ENCODE peak calls at places on chromosomes 3 and 15, in eight cellular contexts. One of them, this sample, is unnamed.

GRCh38 chr15:36495464-36495863 is 84.0 kb upstream of the CDIN1 start:
- DNase-seq in AG08396: no peak
- DNase-seq in activated T-cell treated with anti-CD3 and anti-CD28 coated beads for 1 hour: no peak
- DNase-seq in H9: no peak
- DNase-seq in colonic mucosa: no peak
- DNase-seq in hypothalamus: no peak
- DNase-seq in cerebellar cortex: no peak
- DNase-seq in stimulated activated CD8-positive, alpha-beta memory T cell treated with anti-CD3 and anti-CD28 coated beads, Interleukin-4, amount 100 ng/mL, for 4 hours: no peak
- DNase-seq in this sample: no peak

GRCh38 chr3:5917932-5918331 is 730.4 kb downstream of the EDEM1 start:
- DNase-seq in AG08396: no peak
- DNase-seq in activated T-cell treated with anti-CD3 and anti-CD28 coated beads for 1 hour: no peak
- DNase-seq in H9: no peak
- DNase-seq in colonic mucosa: no peak
- DNase-seq in hypothalamus: no peak
- DNase-seq in cerebellar cortex: no peak
- DNase-seq in stimulated activated CD8-positive, alpha-beta memory T cell treated with anti-CD3 and anti-CD28 coated beads, Interleukin-4, amount 100 ng/mL, for 4 hours: no peak
- DNase-seq in this sample: no peak

GRCh38 chr3:102394517-102394916 is 40.3 kb upstream of the ZPLD1 start:
- DNase-seq in AG08396: no peak
- DNase-seq in activated T-cell treated with anti-CD3 and anti-CD28 coated beads for 1 hour: no peak
- DNase-seq in H9: no peak
- DNase-seq in colonic mucosa: no peak
- DNase-seq in hypothalamus: no peak
- DNase-seq in cerebellar cortex: no peak
- DNase-seq in stimulated activated CD8-positive, alpha-beta memory T cell treated with anti-CD3 and anti-CD28 coated beads, Interleukin-4, amount 100 ng/mL, for 4 hours: no peak
- DNase-seq in this sample: no peak

GRCh38 chr3:136988651-136989050 is 30.9 kb downstream of the IL20RB start:
- DNase-seq in AG08396: no peak
- DNase-seq in activated T-cell treated with anti-CD3 and anti-CD28 coated beads for 1 hour: no peak
- DNase-seq in H9: no peak
- DNase-seq in colonic mucosa: no peak
- DNase-seq in hypothalamus: no peak
- DNase-seq in cerebellar cortex: no peak
- DNase-seq in stimulated activated CD8-positive, alpha-beta memory T cell treated with anti-CD3 and anti-CD28 coated beads, Interleukin-4, amount 100 ng/mL, for 4 hours: no peak
- DNase-seq in this sample: no peak

GRCh38 chr3:36709826-36710365 is 54.5 kb downstream of the DCLK3 start:
- DNase-seq in AG08396: no peak
- DNase-seq in activated T-cell treated with anti-CD3 and anti-CD28 coated beads for 1 hour: no peak
- DNase-seq in H9: no peak
- DNase-seq in colonic mucosa: no peak
- DNase-seq in hypothalamus: no peak
- DNase-seq in cerebellar cortex: no peak
- DNase-seq in stimulated activated CD8-positive, alpha-beta memory T cell treated with anti-CD3 and anti-CD28 coated beads, Interleukin-4, amount 100 ng/mL, for 4 hours: no peak
- DNase-seq in this sample: no peak

GRCh38 chr3:51378726-51379125 is 6.4 kb upstream of the MANF start:
- DNase-seq in AG08396: no peak
- DNase-seq in activated T-cell treated with anti-CD3 and anti-CD28 coated beads for 1 hour: no peak
- DNase-seq in H9: no peak
- DNase-seq in colonic mucosa: no peak
- DNase-seq in hypothalamus: no peak
- DNase-seq in cerebellar cortex: no peak
- DNase-seq in stimulated activated CD8-positive, alpha-beta memory T cell treated with anti-CD3 and anti-CD28 coated beads, Interleukin-4, amount 100 ng/mL, for 4 hours: no peak
- DNase-seq in this sample: no peak

GRCh38 chr3:171874251-171874679 is 31.1 kb downstream of the TMEM212 start:
- DNase-seq in AG08396: peak
- DNase-seq in activated T-cell treated with anti-CD3 and anti-CD28 coated beads for 1 hour: no peak
- DNase-seq in H9: no peak
- DNase-seq in colonic mucosa: no peak
- DNase-seq in hypothalamus: no peak
- DNase-seq in cerebellar cortex: no peak
- DNase-seq in stimulated activated CD8-positive, alpha-beta memory T cell treated with anti-CD3 and anti-CD28 coated beads, Interleukin-4, amount 100 ng/mL, for 4 hours: no peak
- DNase-seq in this sample: no peak

GRCh38 chr3:52841211-52841980 is 6.6 kb upstream of the MUSTN1 start:
- DNase-seq in AG08396: no peak
- DNase-seq in activated T-cell treated with anti-CD3 and anti-CD28 coated beads for 1 hour: no peak
- DNase-seq in H9: no peak
- DNase-seq in colonic mucosa: no peak
- DNase-seq in hypothalamus: no peak
- DNase-seq in cerebellar cortex: no peak
- DNase-seq in stimulated activated CD8-positive, alpha-beta memory T cell treated with anti-CD3 and anti-CD28 coated beads, Interleukin-4, amount 100 ng/mL, for 4 hours: no peak
- DNase-seq in this sample: no peak

GRCh38 chr3:108662141-108662738 is 72.7 kb downstream of the DZIP3 start:
- DNase-seq in AG08396: peak
- DNase-seq in activated T-cell treated with anti-CD3 and anti-CD28 coated beads for 1 hour: no peak
- DNase-seq in H9: no peak
- DNase-seq in colonic mucosa: peak
- DNase-seq in hypothalamus: peak
- DNase-seq in cerebellar cortex: peak
- DNase-seq in stimulated activated CD8-positive, alpha-beta memory T cell treated with anti-CD3 and anti-CD28 coated beads, Interleukin-4, amount 100 ng/mL, for 4 hours: no peak
- DNase-seq in this sample: no peak

GRCh38 chr3:13022348-13023250 is 50.6 kb downstream of the IQSEC1 start:
- DNase-seq in AG08396: peak
- DNase-seq in activated T-cell treated with anti-CD3 and anti-CD28 coated beads for 1 hour: no peak
- DNase-seq in H9: peak
- DNase-seq in colonic mucosa: peak
- DNase-seq in hypothalamus: peak
- DNase-seq in cerebellar cortex: no peak
- DNase-seq in stimulated activated CD8-positive, alpha-beta memory T cell treated with anti-CD3 and anti-CD28 coated beads, Interleukin-4, amount 100 ng/mL, for 4 hours: no peak
- DNase-seq in this sample: peak

GRCh38 chr3:35944915-35945710 is 305.8 kb downstream of the ARPP21 start:
- DNase-seq in AG08396: no peak
- DNase-seq in activated T-cell treated with anti-CD3 and anti-CD28 coated beads for 1 hour: no peak
- DNase-seq in H9: no peak
- DNase-seq in colonic mucosa: no peak
- DNase-seq in hypothalamus: no peak
- DNase-seq in cerebellar cortex: no peak
- DNase-seq in stimulated activated CD8-positive, alpha-beta memory T cell treated with anti-CD3 and anti-CD28 coated beads, Interleukin-4, amount 100 ng/mL, for 4 hours: no peak
- DNase-seq in this sample: no peak

GRCh38 chr3:196514913-196515621 is at the start of gene SMCO1:
- DNase-seq in AG08396: no peak
- DNase-seq in activated T-cell treated with anti-CD3 and anti-CD28 coated beads for 1 hour: no peak
- DNase-seq in H9: no peak
- DNase-seq in colonic mucosa: no peak
- DNase-seq in hypothalamus: no peak
- DNase-seq in cerebellar cortex: no peak
- DNase-seq in stimulated activated CD8-positive, alpha-beta memory T cell treated with anti-CD3 and anti-CD28 coated beads, Interleukin-4, amount 100 ng/mL, for 4 hours: no peak
- DNase-seq in this sample: no peak

GRCh38 chr3:100992086-100993033 is 861 bp downstream of the ABI3BP start:
- DNase-seq in AG08396: peak
- DNase-seq in activated T-cell treated with anti-CD3 and anti-CD28 coated beads for 1 hour: no peak
- DNase-seq in H9: no peak
- DNase-seq in colonic mucosa: peak
- DNase-seq in hypothalamus: no peak
- DNase-seq in cerebellar cortex: no peak
- DNase-seq in stimulated activated CD8-positive, alpha-beta memory T cell treated with anti-CD3 and anti-CD28 coated beads, Interleukin-4, amount 100 ng/mL, for 4 hours: no peak
- DNase-seq in this sample: no peak

GRCh38 chr3:157166559-157166958 is 6.6 kb upstream of the CCNL1 start:
- DNase-seq in AG08396: no peak
- DNase-seq in activated T-cell treated with anti-CD3 and anti-CD28 coated beads for 1 hour: no peak
- DNase-seq in H9: no peak
- DNase-seq in colonic mucosa: no peak
- DNase-seq in hypothalamus: no peak
- DNase-seq in cerebellar cortex: no peak
- DNase-seq in stimulated activated CD8-positive, alpha-beta memory T cell treated with anti-CD3 and anti-CD28 coated beads, Interleukin-4, amount 100 ng/mL, for 4 hours: no peak
- DNase-seq in this sample: no peak

GRCh38 chr3:37041546-37042195 is 48.4 kb downstream of the MLH1 start:
- DNase-seq in AG08396: no peak
- DNase-seq in activated T-cell treated with anti-CD3 and anti-CD28 coated beads for 1 hour: no peak
- DNase-seq in H9: no peak
- DNase-seq in colonic mucosa: no peak
- DNase-seq in hypothalamus: no peak
- DNase-seq in cerebellar cortex: no peak
- DNase-seq in stimulated activated CD8-positive, alpha-beta memory T cell treated with anti-CD3 and anti-CD28 coated beads, Interleukin-4, amount 100 ng/mL, for 4 hours: no peak
- DNase-seq in this sample: no peak

GRCh38 chr3:44434834-44435510 is 42.5 kb downstream of the ZNF445 start:
- DNase-seq in AG08396: no peak
- DNase-seq in activated T-cell treated with anti-CD3 and anti-CD28 coated beads for 1 hour: no peak
- DNase-seq in H9: no peak
- DNase-seq in colonic mucosa: no peak
- DNase-seq in hypothalamus: no peak
- DNase-seq in cerebellar cortex: no peak
- DNase-seq in stimulated activated CD8-positive, alpha-beta memory T cell treated with anti-CD3 and anti-CD28 coated beads, Interleukin-4, amount 100 ng/mL, for 4 hours: no peak
- DNase-seq in this sample: no peak

GRCh38 chr15:83210619-83211018 is 3.0 kb upstream of the HDGFL3 start:
- DNase-seq in AG08396: peak
- DNase-seq in activated T-cell treated with anti-CD3 and anti-CD28 coated beads for 1 hour: no peak
- DNase-seq in H9: no peak
- DNase-seq in colonic mucosa: no peak
- DNase-seq in hypothalamus: no peak
- DNase-seq in cerebellar cortex: peak
- DNase-seq in stimulated activated CD8-positive, alpha-beta memory T cell treated with anti-CD3 and anti-CD28 coated beads, Interleukin-4, amount 100 ng/mL, for 4 hours: no peak
- DNase-seq in this sample: no peak

GRCh38 chr15:50830477-50831354 is 65.2 kb upstream of the SPPL2A start:
- DNase-seq in AG08396: no peak
- DNase-seq in activated T-cell treated with anti-CD3 and anti-CD28 coated beads for 1 hour: no peak
- DNase-seq in H9: no peak
- DNase-seq in colonic mucosa: no peak
- DNase-seq in hypothalamus: no peak
- DNase-seq in cerebellar cortex: no peak
- DNase-seq in stimulated activated CD8-positive, alpha-beta memory T cell treated with anti-CD3 and anti-CD28 coated beads, Interleukin-4, amount 100 ng/mL, for 4 hours: no peak
- DNase-seq in this sample: no peak

GRCh38 chr3:64022451-64023186 is 675 bp downstream of the PSMD6 start:
- DNase-seq in AG08396: no peak
- DNase-seq in activated T-cell treated with anti-CD3 and anti-CD28 coated beads for 1 hour: no peak
- DNase-seq in H9: no peak
- DNase-seq in colonic mucosa: peak
- DNase-seq in hypothalamus: no peak
- DNase-seq in cerebellar cortex: no peak
- DNase-seq in stimulated activated CD8-positive, alpha-beta memory T cell treated with anti-CD3 and anti-CD28 coated beads, Interleukin-4, amount 100 ng/mL, for 4 hours: no peak
- DNase-seq in this sample: no peak

GRCh38 chr3:36653095-36653494 is 111.3 kb downstream of the DCLK3 start:
- DNase-seq in AG08396: no peak
- DNase-seq in activated T-cell treated with anti-CD3 and anti-CD28 coated beads for 1 hour: no peak
- DNase-seq in H9: no peak
- DNase-seq in colonic mucosa: no peak
- DNase-seq in hypothalamus: no peak
- DNase-seq in cerebellar cortex: no peak
- DNase-seq in stimulated activated CD8-positive, alpha-beta memory T cell treated with anti-CD3 and anti-CD28 coated beads, Interleukin-4, amount 100 ng/mL, for 4 hours: no peak
- DNase-seq in this sample: no peak

GRCh38 chr3:52136513-52136912 is 17.7 kb downstream of the POC1A start:
- DNase-seq in AG08396: no peak
- DNase-seq in activated T-cell treated with anti-CD3 and anti-CD28 coated beads for 1 hour: no peak
- DNase-seq in H9: no peak
- DNase-seq in colonic mucosa: no peak
- DNase-seq in hypothalamus: no peak
- DNase-seq in cerebellar cortex: no peak
- DNase-seq in stimulated activated CD8-positive, alpha-beta memory T cell treated with anti-CD3 and anti-CD28 coated beads, Interleukin-4, amount 100 ng/mL, for 4 hours: no peak
- DNase-seq in this sample: no peak

GRCh38 chr15:50287324-50288116 is 22.0 kb upstream of the HDC start:
- DNase-seq in AG08396: no peak
- DNase-seq in activated T-cell treated with anti-CD3 and anti-CD28 coated beads for 1 hour: no peak
- DNase-seq in H9: no peak
- DNase-seq in colonic mucosa: no peak
- DNase-seq in hypothalamus: no peak
- DNase-seq in cerebellar cortex: no peak
- DNase-seq in stimulated activated CD8-positive, alpha-beta memory T cell treated with anti-CD3 and anti-CD28 coated beads, Interleukin-4, amount 100 ng/mL, for 4 hours: no peak
- DNase-seq in this sample: no peak

GRCh38 chr3:140186421-140186920 is 251.5 kb downstream of the CLSTN2 start:
- DNase-seq in AG08396: no peak
- DNase-seq in activated T-cell treated with anti-CD3 and anti-CD28 coated beads for 1 hour: no peak
- DNase-seq in H9: no peak
- DNase-seq in colonic mucosa: peak
- DNase-seq in hypothalamus: no peak
- DNase-seq in cerebellar cortex: peak
- DNase-seq in stimulated activated CD8-positive, alpha-beta memory T cell treated with anti-CD3 and anti-CD28 coated beads, Interleukin-4, amount 100 ng/mL, for 4 hours: no peak
- DNase-seq in this sample: no peak

GRCh38 chr3:159732172-159733111 is 256.2 kb upstream of the IL12A start:
- DNase-seq in AG08396: peak
- DNase-seq in activated T-cell treated with anti-CD3 and anti-CD28 coated beads for 1 hour: no peak
- DNase-seq in H9: peak
- DNase-seq in colonic mucosa: no peak
- DNase-seq in hypothalamus: no peak
- DNase-seq in cerebellar cortex: peak
- DNase-seq in stimulated activated CD8-positive, alpha-beta memory T cell treated with anti-CD3 and anti-CD28 coated beads, Interleukin-4, amount 100 ng/mL, for 4 hours: no peak
- DNase-seq in this sample: no peak

GRCh38 chr3:168951884-168952283 is 711.6 kb downstream of the MECOM start:
- DNase-seq in AG08396: no peak
- DNase-seq in activated T-cell treated with anti-CD3 and anti-CD28 coated beads for 1 hour: no peak
- DNase-seq in H9: no peak
- DNase-seq in colonic mucosa: no peak
- DNase-seq in hypothalamus: no peak
- DNase-seq in cerebellar cortex: no peak
- DNase-seq in stimulated activated CD8-positive, alpha-beta memory T cell treated with anti-CD3 and anti-CD28 coated beads, Interleukin-4, amount 100 ng/mL, for 4 hours: no peak
- DNase-seq in this sample: no peak

GRCh38 chr3:152737021-152737908 is 97.7 kb upstream of the P2RY1 start:
- DNase-seq in AG08396: peak
- DNase-seq in activated T-cell treated with anti-CD3 and anti-CD28 coated beads for 1 hour: no peak
- DNase-seq in H9: no peak
- DNase-seq in colonic mucosa: no peak
- DNase-seq in hypothalamus: no peak
- DNase-seq in cerebellar cortex: no peak
- DNase-seq in stimulated activated CD8-positive, alpha-beta memory T cell treated with anti-CD3 and anti-CD28 coated beads, Interleukin-4, amount 100 ng/mL, for 4 hours: no peak
- DNase-seq in this sample: no peak

GRCh38 chr3:87473944-87474343 is 197.6 kb upstream of the POU1F1 start:
- DNase-seq in AG08396: no peak
- DNase-seq in activated T-cell treated with anti-CD3 and anti-CD28 coated beads for 1 hour: no peak
- DNase-seq in H9: no peak
- DNase-seq in colonic mucosa: no peak
- DNase-seq in hypothalamus: no peak
- DNase-seq in cerebellar cortex: no peak
- DNase-seq in stimulated activated CD8-positive, alpha-beta memory T cell treated with anti-CD3 and anti-CD28 coated beads, Interleukin-4, amount 100 ng/mL, for 4 hours: no peak
- DNase-seq in this sample: no peak

GRCh38 chr15:89197503-89197971 is 23.8 kb downstream of the RLBP1 start:
- DNase-seq in AG08396: no peak
- DNase-seq in activated T-cell treated with anti-CD3 and anti-CD28 coated beads for 1 hour: no peak
- DNase-seq in H9: peak
- DNase-seq in colonic mucosa: peak
- DNase-seq in hypothalamus: peak
- DNase-seq in cerebellar cortex: peak
- DNase-seq in stimulated activated CD8-positive, alpha-beta memory T cell treated with anti-CD3 and anti-CD28 coated beads, Interleukin-4, amount 100 ng/mL, for 4 hours: no peak
- DNase-seq in this sample: no peak

GRCh38 chr3:178062126-178062525 is 474.1 kb upstream of the KCNMB2 start:
- DNase-seq in AG08396: no peak
- DNase-seq in activated T-cell treated with anti-CD3 and anti-CD28 coated beads for 1 hour: no peak
- DNase-seq in H9: no peak
- DNase-seq in colonic mucosa: no peak
- DNase-seq in hypothalamus: no peak
- DNase-seq in cerebellar cortex: no peak
- DNase-seq in stimulated activated CD8-positive, alpha-beta memory T cell treated with anti-CD3 and anti-CD28 coated beads, Interleukin-4, amount 100 ng/mL, for 4 hours: no peak
- DNase-seq in this sample: no peak

GRCh38 chr3:42682301-42683070 is 2.9 kb upstream of the KLHL40 start:
- DNase-seq in AG08396: no peak
- DNase-seq in activated T-cell treated with anti-CD3 and anti-CD28 coated beads for 1 hour: no peak
- DNase-seq in H9: no peak
- DNase-seq in colonic mucosa: no peak
- DNase-seq in hypothalamus: no peak
- DNase-seq in cerebellar cortex: no peak
- DNase-seq in stimulated activated CD8-positive, alpha-beta memory T cell treated with anti-CD3 and anti-CD28 coated beads, Interleukin-4, amount 100 ng/mL, for 4 hours: no peak
- DNase-seq in this sample: no peak

GRCh38 chr3:172157566-172158258 is 118.3 kb downstream of the FNDC3B start:
- DNase-seq in AG08396: no peak
- DNase-seq in activated T-cell treated with anti-CD3 and anti-CD28 coated beads for 1 hour: no peak
- DNase-seq in H9: no peak
- DNase-seq in colonic mucosa: no peak
- DNase-seq in hypothalamus: no peak
- DNase-seq in cerebellar cortex: no peak
- DNase-seq in stimulated activated CD8-positive, alpha-beta memory T cell treated with anti-CD3 and anti-CD28 coated beads, Interleukin-4, amount 100 ng/mL, for 4 hours: no peak
- DNase-seq in this sample: no peak

GRCh38 chr3:4979401-4980228 is at the start of gene BHLHE40:
- DNase-seq in AG08396: no peak
- DNase-seq in activated T-cell treated with anti-CD3 and anti-CD28 coated beads for 1 hour: no peak
- DNase-seq in H9: no peak
- DNase-seq in colonic mucosa: peak
- DNase-seq in hypothalamus: peak
- DNase-seq in cerebellar cortex: peak
- DNase-seq in stimulated activated CD8-positive, alpha-beta memory T cell treated with anti-CD3 and anti-CD28 coated beads, Interleukin-4, amount 100 ng/mL, for 4 hours: no peak
- DNase-seq in this sample: peak

GRCh38 chr15:72166716-72167417 is 30.7 kb downstream of the GRAMD2A start:
- DNase-seq in AG08396: no peak
- DNase-seq in activated T-cell treated with anti-CD3 and anti-CD28 coated beads for 1 hour: no peak
- DNase-seq in H9: no peak
- DNase-seq in colonic mucosa: no peak
- DNase-seq in hypothalamus: no peak
- DNase-seq in cerebellar cortex: no peak
- DNase-seq in stimulated activated CD8-positive, alpha-beta memory T cell treated with anti-CD3 and anti-CD28 coated beads, Interleukin-4, amount 100 ng/mL, for 4 hours: no peak
- DNase-seq in this sample: no peak

GRCh38 chr3:101084404-101084803 is 91.2 kb upstream of the ABI3BP start:
- DNase-seq in AG08396: no peak
- DNase-seq in activated T-cell treated with anti-CD3 and anti-CD28 coated beads for 1 hour: no peak
- DNase-seq in H9: no peak
- DNase-seq in colonic mucosa: no peak
- DNase-seq in hypothalamus: no peak
- DNase-seq in cerebellar cortex: no peak
- DNase-seq in stimulated activated CD8-positive, alpha-beta memory T cell treated with anti-CD3 and anti-CD28 coated beads, Interleukin-4, amount 100 ng/mL, for 4 hours: no peak
- DNase-seq in this sample: no peak

This sample was measured in ascending aorta.